ENCODE peak calls at places on chromosomes 12 and 14, in four cellular contexts. Z is neural crest cell, U is sigmoid colon, L is cardiac fibroblast. O is an unnamed sample.

GRCh38 chr14:54457609-54457996 is 16.4 kb upstream of the CNIH1 start:
- DNase-seq in Z (no peak), U (no peak), L (no peak), O (no peak)

GRCh38 chr14:30994681-30995620 is 30.5 kb upstream of the AP4S1 start:
- DNase-seq in Z (no peak), U (no peak), L (peak; percentile 59), O (no peak)

GRCh38 chr12:57154804-57155434 is 7.5 kb upstream of the LRP1-AS start:
- DNase-seq in Z (no peak), U (no peak), L (no peak), O (no peak)

GRCh38 chr12:71476513-71476912 is 36.9 kb downstream of the LGR5 start:
- DNase-seq in Z (no peak), U (no peak), L (peak; percentile 73), O (no peak)

GRCh38 chr14:81434230-81434629 is 34.1 kb upstream of the STON2 start:
- DNase-seq in Z (no peak), U (no peak), L (no peak), O (no peak)

GRCh38 chr14:59507063-59507751 is 22.9 kb downstream of the JKAMP start:
- DNase-seq in Z (peak; percentile 69), U (no peak), L (peak; percentile 68), O (peak; percentile 83)

GRCh38 chr12:19893514-19893913 is 454.2 kb downstream of the AEBP2 start:
- DNase-seq in Z (no peak), U (no peak), L (peak; percentile 70), O (no peak)

GRCh38 chr12:88298761-88299242 is 156.7 kb downstream of the TMTC3 start:
- DNase-seq in Z (no peak), U (no peak), L (peak; percentile 82), O (no peak)

GRCh38 chr14:85934123-85934885 is 404.4 kb downstream of the FLRT2 start:
- DNase-seq in Z (no peak), U (peak; percentile 61), L (peak; percentile 39), O (peak; percentile 23)

GRCh38 chr12:116673713-116674112 is 64.2 kb downstream of the SPRING1 start:
- DNase-seq in Z (no peak), U (no peak), L (peak; percentile 7), O (no peak)

GRCh38 chr12:49873361-49873934 is 30.3 kb downstream of the FAIM2 start:
- DNase-seq in Z (no peak), U (no peak), L (no peak), O (no peak)

GRCh38 chr14:46574236-46574970 is 77.2 kb downstream of the RPL10L start:
- DNase-seq in Z (no peak), U (no peak), L (no peak), O (no peak)

GRCh38 chr12:9646794-9647622 is 22.5 kb upstream of the CLEC2D start:
- DNase-seq in Z (no peak), U (no peak), L (peak; percentile 45), O (no peak)

GRCh38 chr12:67650528-67651379 is 2.2 kb downstream of the DYRK2 start:
- DNase-seq in Z (no peak), U (no peak), L (no peak), O (peak; percentile 15)

GRCh38 chr14:72613196-72613974 is 280.5 kb downstream of the DPF3 start:
- DNase-seq in Z (no peak), U (no peak), L (peak; percentile 19), O (peak; percentile 31)

GRCh38 chr14:77203611-77204456 is 22.2 kb downstream of the TMEM63C start:
- DNase-seq in Z (no peak), U (no peak), L (no peak), O (no peak)

GRCh38 chr12:75981247-75981646 is 50.3 kb downstream of the PHLDA1 start:
- DNase-seq in Z (no peak), U (no peak), L (no peak), O (no peak)

GRCh38 chr14:22836301-22837058 is at the start of gene MMP14:
- DNase-seq in Z (peak; percentile 28), U (peak; percentile 94), L (peak; percentile 92), O (peak; percentile 79)

GRCh38 chr12:27455589-27455988 is 9.1 kb downstream of the SMCO2 start:
- DNase-seq in Z (no peak), U (no peak), L (no peak), O (no peak)

GRCh38 chr14:99598774-99599173 is 5.2 kb downstream of the CCDC85C start:
- DNase-seq in Z (no peak), U (no peak), L (no peak), O (no peak)

GRCh38 chr14:39050389-39050788 is 52.6 kb downstream of the SEC23A start:
- DNase-seq in Z (no peak), U (no peak), L (peak; percentile 85), O (no peak)

GRCh38 chr14:77485256-77485655 is 13.4 kb downstream of the ISM2 start:
- DNase-seq in Z (no peak), U (no peak), L (no peak), O (no peak)

GRCh38 chr12:57803317-57803893 is 15.1 kb downstream of the AVIL start:
- DNase-seq in Z (peak; percentile 40), U (no peak), L (peak; percentile 63), O (peak; percentile 32)

GRCh38 chr12:75623631-75624118 is 112.3 kb upstream of the KRR1 start:
- DNase-seq in Z (no peak), U (no peak), L (peak; percentile 90), O (no peak)

GRCh38 chr14:104246401-104247335 is 108.3 kb downstream of the KIF26A start:
- DNase-seq in Z (no peak), U (no peak), L (no peak), O (no peak)

GRCh38 chr14:64790478-64790877 is 86.3 kb downstream of the PLEKHG3 start:
- DNase-seq in Z (no peak), U (no peak), L (no peak), O (no peak)

GRCh38 chr12:85424581-85425348 is 144.7 kb downstream of the ALX1 start:
- DNase-seq in Z (peak; percentile 18), U (no peak), L (peak; percentile 49), O (peak; percentile 51)

GRCh38 chr14:102605026-102605425 is 12.6 kb downstream of the RCOR1 start:
- DNase-seq in Z (no peak), U (no peak), L (no peak), O (no peak)

GRCh38 chr12:27821259-27821973 is 41.4 kb upstream of the MANSC4 start:
- DNase-seq in Z (peak; percentile 56), U (no peak), L (peak; percentile 93), O (peak; percentile 20)

GRCh38 chr14:21771671-21772070 is 98.1 kb upstream of the OR4E1 start:
- DNase-seq in Z (no peak), U (no peak), L (no peak), O (no peak)

GRCh38 chr12:67996347-67996746 is 7.1 kb downstream of the IFNG-AS1 start:
- DNase-seq in Z (no peak), U (no peak), L (no peak), O (no peak)

O was measured in transverse colon.